ENCODE peak calls at places on chromosomes 13 and 19, in seven cellular contexts. One of them, this sample, is unnamed.

GRCh38 chr13:106517151-106517847 is 18.2 kb downstream of the EFNB2 start:
- DNase-seq in cardiac muscle cell: no peak
- DNase-seq in suprapubic skin: no peak
- DNase-seq in HCT116: no peak
- DNase-seq in foreskin keratinocyte: no peak
- DNase-seq in upper lobe of left lung: no peak
- DNase-seq in tibial nerve: no peak
- DNase-seq in this sample: no peak

GRCh38 chr13:79485014-79485441 is 4.1 kb downstream of the NDFIP2 start:
- DNase-seq in HCT116: no peak
- DNase-seq in cardiac muscle cell: no peak
- DNase-seq in tibial nerve: no peak
- DNase-seq in foreskin keratinocyte: peak; percentile 96
- DNase-seq in suprapubic skin: no peak
- DNase-seq in upper lobe of left lung: no peak
- DNase-seq in this sample: no peak

GRCh38 chr19:46298477-46299003 is 1.7 kb downstream of the HIF3A start:
- DNase-seq in foreskin keratinocyte: no peak
- DNase-seq in cardiac muscle cell: no peak
- DNase-seq in tibial nerve: no peak
- DNase-seq in upper lobe of left lung: no peak
- DNase-seq in suprapubic skin: no peak
- DNase-seq in HCT116: no peak
- DNase-seq in this sample: no peak

GRCh38 chr13:23175920-23176319 is 4.9 kb upstream of the SGCG start:
- DNase-seq in upper lobe of left lung: no peak
- DNase-seq in suprapubic skin: no peak
- DNase-seq in HCT116: peak; percentile 3
- DNase-seq in cardiac muscle cell: no peak
- DNase-seq in tibial nerve: no peak
- DNase-seq in foreskin keratinocyte: no peak
- DNase-seq in this sample: no peak

GRCh38 chr19:30691767-30692516 is 319.8 kb downstream of the ZNF536 start:
- DNase-seq in upper lobe of left lung: peak; percentile 49
- DNase-seq in tibial nerve: peak; percentile 34
- DNase-seq in HCT116: no peak
- DNase-seq in cardiac muscle cell: no peak
- DNase-seq in suprapubic skin: peak; percentile 74
- DNase-seq in foreskin keratinocyte: no peak
- DNase-seq in this sample: no peak

GRCh38 chr13:114152285-114152645 is 19.8 kb upstream of the RASA3 start:
- DNase-seq in suprapubic skin: no peak
- DNase-seq in HCT116: no peak
- DNase-seq in tibial nerve: no peak
- DNase-seq in foreskin keratinocyte: no peak
- DNase-seq in upper lobe of left lung: no peak
- DNase-seq in cardiac muscle cell: no peak
- DNase-seq in this sample: no peak

GRCh38 chr13:63305641-63306133 is 1890.0 kb upstream of the PCDH20 start:
- DNase-seq in cardiac muscle cell: no peak
- DNase-seq in suprapubic skin: no peak
- DNase-seq in HCT116: no peak
- DNase-seq in tibial nerve: no peak
- DNase-seq in foreskin keratinocyte: no peak
- DNase-seq in upper lobe of left lung: peak; percentile 75
- DNase-seq in this sample: no peak

GRCh38 chr19:6534451-6535093 is 3.7 kb downstream of the TNFSF9 start:
- DNase-seq in cardiac muscle cell: peak; percentile 30
- DNase-seq in tibial nerve: no peak
- DNase-seq in foreskin keratinocyte: no peak
- DNase-seq in HCT116: no peak
- DNase-seq in upper lobe of left lung: peak; percentile 86
- DNase-seq in suprapubic skin: no peak
- DNase-seq in this sample: no peak

GRCh38 chr13:91776650-91777193 is 378.3 kb downstream of the GPC5 start:
- DNase-seq in cardiac muscle cell: no peak
- DNase-seq in tibial nerve: no peak
- DNase-seq in upper lobe of left lung: no peak
- DNase-seq in suprapubic skin: no peak
- DNase-seq in HCT116: no peak
- DNase-seq in foreskin keratinocyte: no peak
- DNase-seq in this sample: no peak

GRCh38 chr19:33286899-33287298 is 15.4 kb downstream of the CEBPA start:
- DNase-seq in upper lobe of left lung: no peak
- DNase-seq in suprapubic skin: no peak
- DNase-seq in HCT116: no peak
- DNase-seq in tibial nerve: no peak
- DNase-seq in foreskin keratinocyte: no peak
- DNase-seq in cardiac muscle cell: no peak
- DNase-seq in this sample: no peak

GRCh38 chr19:51366999-51367564 is 894 bp upstream of the ETFB start:
- DNase-seq in HCT116: no peak
- DNase-seq in tibial nerve: no peak
- DNase-seq in suprapubic skin: no peak
- DNase-seq in upper lobe of left lung: peak; percentile 83
- DNase-seq in foreskin keratinocyte: no peak
- DNase-seq in cardiac muscle cell: peak; percentile 30
- DNase-seq in this sample: no peak

GRCh38 chr13:45695198-45695730 is 6.9 kb upstream of the CBY2 start:
- DNase-seq in upper lobe of left lung: no peak
- DNase-seq in foreskin keratinocyte: no peak
- DNase-seq in suprapubic skin: no peak
- DNase-seq in tibial nerve: no peak
- DNase-seq in HCT116: no peak
- DNase-seq in cardiac muscle cell: no peak
- DNase-seq in this sample: no peak

GRCh38 chr19:6272411-6272791 is 7.4 kb downstream of the MLLT1 start:
- DNase-seq in cardiac muscle cell: peak; percentile 77
- DNase-seq in upper lobe of left lung: no peak
- DNase-seq in tibial nerve: no peak
- DNase-seq in foreskin keratinocyte: no peak
- DNase-seq in suprapubic skin: no peak
- DNase-seq in HCT116: no peak
- DNase-seq in this sample: no peak

GRCh38 chr13:94173312-94173854 is 306.1 kb downstream of the DCT start:
- DNase-seq in foreskin keratinocyte: no peak
- DNase-seq in suprapubic skin: no peak
- DNase-seq in cardiac muscle cell: no peak
- DNase-seq in tibial nerve: no peak
- DNase-seq in HCT116: no peak
- DNase-seq in upper lobe of left lung: no peak
- DNase-seq in this sample: no peak

GRCh38 chr19:41373993-41374392 is 2.3 kb upstream of the TMEM91 start:
- DNase-seq in cardiac muscle cell: no peak
- DNase-seq in suprapubic skin: peak; percentile 91
- DNase-seq in foreskin keratinocyte: no peak
- DNase-seq in tibial nerve: peak; percentile 75
- DNase-seq in upper lobe of left lung: peak; percentile 95
- DNase-seq in HCT116: no peak
- DNase-seq in this sample: no peak

GRCh38 chr19:56637976-56638555 is 4.9 kb upstream of the SMIM17 start:
- DNase-seq in HCT116: no peak
- DNase-seq in foreskin keratinocyte: peak; percentile 29
- DNase-seq in upper lobe of left lung: no peak
- DNase-seq in cardiac muscle cell: peak; percentile 91
- DNase-seq in tibial nerve: peak; percentile 30
- DNase-seq in suprapubic skin: no peak
- DNase-seq in this sample: peak; percentile 50

DNA sequence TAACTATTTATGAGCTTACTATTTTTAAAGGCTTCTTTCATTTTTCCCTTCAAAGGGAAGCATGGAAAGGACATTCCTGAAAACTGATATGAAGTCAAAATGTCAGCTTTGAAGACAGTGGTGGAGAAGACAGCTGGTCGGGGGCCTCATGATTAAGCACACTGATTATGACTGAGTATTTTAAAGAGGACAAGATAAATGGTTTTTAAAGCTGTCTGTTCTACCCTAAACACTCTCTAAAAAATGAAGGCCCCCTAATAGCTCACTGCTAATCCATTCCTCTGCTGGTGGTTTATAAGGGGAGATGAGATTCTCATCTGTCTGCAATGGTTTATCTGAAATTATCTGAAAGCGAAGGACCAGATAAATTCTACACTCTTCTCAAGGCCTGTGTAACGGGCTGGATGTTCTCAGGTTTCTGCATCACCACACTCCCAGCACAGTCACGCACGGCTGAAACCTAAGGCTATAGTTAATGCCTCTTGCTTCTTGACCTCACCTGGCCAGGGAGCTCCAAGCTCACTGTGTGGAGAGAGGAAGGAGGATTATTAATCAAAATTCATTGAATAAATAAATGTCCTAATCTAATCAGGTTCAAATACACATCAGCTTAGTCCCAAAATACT is 86.9 kb upstream of the DOCK9 start:
- DNase-seq in foreskin keratinocyte: no peak
- DNase-seq in HCT116: no peak
- DNase-seq in tibial nerve: no peak
- DNase-seq in upper lobe of left lung: no peak
- DNase-seq in cardiac muscle cell: no peak
- DNase-seq in suprapubic skin: no peak
- DNase-seq in this sample: no peak
- H3K4me1 ChIP-seq in foreskin keratinocyte: peaks cover 41% of the 10 kb centered on the region
- H3K4me1 ChIP-seq in HCT116: peaks cover 39% of the 10 kb centered on the region
- H3K4me1 ChIP-seq in tibial nerve: no peaks in the 10 kb centered on the region
- H3K4me1 ChIP-seq in upper lobe of left lung: no peaks in the 10 kb centered on the region
- H3K4me1 ChIP-seq in cardiac muscle cell: peaks cover 15% of the 10 kb centered on the region
- H3K4me1 ChIP-seq in suprapubic skin: peaks cover 45% of the 10 kb centered on the region
- H3K4me1 ChIP-seq in this sample: no peaks in the 10 kb centered on the region

DNA sequence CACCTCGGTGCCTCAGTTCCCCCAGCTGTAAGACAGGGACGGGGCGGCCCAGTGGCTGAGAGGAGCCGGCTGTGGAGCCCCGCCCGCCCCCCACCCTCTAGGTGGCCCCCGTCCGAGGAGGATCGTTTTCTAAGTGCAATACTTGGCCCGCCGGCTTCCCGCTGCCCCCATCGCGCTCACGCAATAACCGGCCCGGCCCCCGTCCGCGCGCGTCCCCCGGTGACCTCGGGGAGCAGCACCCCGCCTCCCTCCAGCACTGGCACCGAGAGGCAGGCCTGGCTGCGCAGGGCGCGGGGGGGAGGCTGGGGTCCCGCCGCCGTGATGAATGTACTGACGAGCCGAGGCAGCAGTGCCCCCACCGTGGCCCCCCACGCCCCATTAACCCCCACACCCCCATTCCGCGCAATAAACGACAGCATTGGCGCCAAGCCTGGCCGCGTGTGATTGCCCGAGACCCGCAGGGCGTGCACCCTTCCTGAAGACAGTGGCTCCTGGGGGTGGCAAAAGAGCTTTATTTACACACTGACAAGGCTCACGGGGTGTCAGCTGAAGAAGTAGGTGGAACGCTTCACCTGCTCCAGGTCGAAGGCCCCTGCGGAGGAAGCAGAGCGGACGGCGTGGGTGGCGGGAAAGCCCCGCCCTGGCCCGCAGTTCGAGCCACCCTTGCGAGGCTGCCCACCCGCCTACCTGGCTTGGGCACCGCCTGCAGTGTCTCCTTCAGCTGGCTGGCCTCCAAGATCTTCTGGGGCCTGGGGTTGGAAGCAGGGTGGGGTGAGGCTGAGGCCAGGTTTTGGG is 16.4 kb downstream of the POLRMT start:
- DNase-seq in upper lobe of left lung: peak; percentile 81
- DNase-seq in tibial nerve: no peak
- DNase-seq in foreskin keratinocyte: no peak
- DNase-seq in HCT116: no peak
- DNase-seq in cardiac muscle cell: no peak
- DNase-seq in suprapubic skin: no peak
- DNase-seq in this sample: no peak
- H3K4me1 ChIP-seq in upper lobe of left lung: no peaks in the 10 kb centered on the region
- H3K4me1 ChIP-seq in tibial nerve: no peaks in the 10 kb centered on the region
- H3K4me1 ChIP-seq in foreskin keratinocyte: no peaks in the 10 kb centered on the region
- H3K4me1 ChIP-seq in HCT116: no peaks in the 10 kb centered on the region
- H3K4me1 ChIP-seq in cardiac muscle cell: no peaks in the 10 kb centered on the region
- H3K4me1 ChIP-seq in suprapubic skin: peaks cover 9% of the 10 kb centered on the region
- H3K4me1 ChIP-seq in this sample: no peaks in the 10 kb centered on the region

GRCh38 chr19:1276620-1277007 is 1.3 kb downstream of the FAM174C start:
- DNase-seq in HCT116: no peak
- DNase-seq in foreskin keratinocyte: no peak
- DNase-seq in cardiac muscle cell: no peak
- DNase-seq in upper lobe of left lung: peak; percentile 59
- DNase-seq in tibial nerve: no peak
- DNase-seq in suprapubic skin: no peak
- DNase-seq in this sample: no peak
- H3K4me1 ChIP-seq in HCT116: peaks cover 43% of the 10 kb centered on the region
- H3K4me1 ChIP-seq in foreskin keratinocyte: no peaks in the 10 kb centered on the region
- H3K4me1 ChIP-seq in cardiac muscle cell: peaks cover 9% of the 10 kb centered on the region
- H3K4me1 ChIP-seq in upper lobe of left lung: peaks cover 45% of the 10 kb centered on the region
- H3K4me1 ChIP-seq in tibial nerve: no peaks in the 10 kb centered on the region
- H3K4me1 ChIP-seq in suprapubic skin: peaks cover 48% of the 10 kb centered on the region
- H3K4me1 ChIP-seq in this sample: peaks cover 1% of the 10 kb centered on the region

DNA sequence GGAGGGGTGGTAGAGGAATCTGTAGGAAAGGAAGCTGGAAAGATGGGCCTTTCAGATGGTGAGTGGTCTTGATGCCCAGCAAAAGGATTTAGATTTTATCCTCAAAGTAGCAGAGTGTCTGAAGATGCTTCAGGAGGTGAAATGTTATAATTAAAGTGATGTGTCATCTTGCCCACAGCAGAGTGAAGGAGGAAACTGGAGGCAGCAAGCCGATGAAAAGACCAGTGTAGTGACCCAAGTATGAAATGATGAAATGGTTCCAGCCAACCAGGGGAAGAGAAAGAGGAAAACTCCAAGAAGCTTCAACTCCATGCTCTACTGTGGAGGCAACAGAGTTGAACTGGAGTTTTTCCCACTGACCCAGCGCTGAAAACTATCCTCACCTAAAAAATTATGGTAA is 66.7 kb downstream of the FOXO1 start:
- DNase-seq in cardiac muscle cell: no peak
- DNase-seq in tibial nerve: no peak
- DNase-seq in suprapubic skin: no peak
- DNase-seq in foreskin keratinocyte: no peak
- DNase-seq in HCT116: no peak
- DNase-seq in upper lobe of left lung: no peak
- DNase-seq in this sample: no peak
- H3K4me1 ChIP-seq in cardiac muscle cell: no peaks in the 10 kb centered on the region
- H3K4me1 ChIP-seq in tibial nerve: no peaks in the 10 kb centered on the region
- H3K4me1 ChIP-seq in suprapubic skin: peaks cover 41% of the 10 kb centered on the region
- H3K4me1 ChIP-seq in foreskin keratinocyte: peaks cover 11% of the 10 kb centered on the region
- H3K4me1 ChIP-seq in HCT116: peaks cover 5% of the 10 kb centered on the region
- H3K4me1 ChIP-seq in upper lobe of left lung: peaks cover 22% of the 10 kb centered on the region
- H3K4me1 ChIP-seq in this sample: peaks cover 7% of the 10 kb centered on the region

GRCh38 chr13:51826606-51827005 is 18.4 kb downstream of the TMEM272 start:
- DNase-seq in foreskin keratinocyte: no peak
- DNase-seq in HCT116: no peak
- DNase-seq in upper lobe of left lung: no peak
- DNase-seq in tibial nerve: no peak
- DNase-seq in suprapubic skin: no peak
- DNase-seq in cardiac muscle cell: no peak
- DNase-seq in this sample: no peak
- H3K4me1 ChIP-seq in foreskin keratinocyte: no peaks in the 10 kb centered on the region
- H3K4me1 ChIP-seq in HCT116: no peaks in the 10 kb centered on the region
- H3K4me1 ChIP-seq in upper lobe of left lung: peaks cover 15% of the 10 kb centered on the region
- H3K4me1 ChIP-seq in tibial nerve: no peaks in the 10 kb centered on the region
- H3K4me1 ChIP-seq in suprapubic skin: peaks cover 13% of the 10 kb centered on the region
- H3K4me1 ChIP-seq in cardiac muscle cell: peaks cover 6% of the 10 kb centered on the region
- H3K4me1 ChIP-seq in this sample: no peaks in the 10 kb centered on the region

DNA sequence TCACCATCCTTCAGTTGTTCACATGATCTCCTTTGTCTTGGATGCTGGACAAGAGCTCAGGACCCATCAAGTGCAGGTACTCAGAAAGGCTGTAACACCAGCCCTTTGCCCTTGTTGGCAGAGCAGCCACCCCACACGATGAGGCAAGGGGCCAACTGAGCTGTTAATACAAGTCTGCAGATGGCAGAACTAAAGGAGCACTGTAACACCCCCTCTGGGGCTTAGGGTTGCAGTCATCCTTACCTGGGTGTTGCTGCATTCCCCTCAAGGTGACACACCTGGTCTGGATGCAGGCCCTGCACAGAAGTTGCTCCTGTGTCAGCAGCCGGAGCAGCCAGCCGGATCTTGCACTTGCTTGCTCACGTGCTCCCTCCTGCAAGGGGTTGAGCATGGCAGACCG is 52.0 kb downstream of the STARD13 start:
- DNase-seq in cardiac muscle cell: no peak
- DNase-seq in foreskin keratinocyte: no peak
- DNase-seq in HCT116: no peak
- DNase-seq in upper lobe of left lung: peak; percentile 41
- DNase-seq in tibial nerve: no peak
- DNase-seq in suprapubic skin: no peak
- DNase-seq in this sample: no peak
- H3K4me1 ChIP-seq in cardiac muscle cell: peaks cover 41% of the 10 kb centered on the region
- H3K4me1 ChIP-seq in foreskin keratinocyte: peaks cover 57% of the 10 kb centered on the region
- H3K4me1 ChIP-seq in HCT116: peaks cover 10% of the 10 kb centered on the region
- H3K4me1 ChIP-seq in upper lobe of left lung: peaks cover 43% of the 10 kb centered on the region
- H3K4me1 ChIP-seq in tibial nerve: no peaks in the 10 kb centered on the region
- H3K4me1 ChIP-seq in suprapubic skin: peaks cover 59% of the 10 kb centered on the region
- H3K4me1 ChIP-seq in this sample: peaks cover 4% of the 10 kb centered on the region